ENCODE peak calls at places on chromosome 11, in five cellular contexts. One of them, this sample, is unnamed.

GRCh38 chr11:34640050-34640971 is 19.4 kb downstream of the EHF start:
- DNase-seq in CD4-positive, CD25-positive, alpha-beta regulatory T cell: no peak
- DNase-seq in left colon: peak
- DNase-seq in MCF 10A: peak
- DNase-seq in kidney: peak
- DNase-seq in this sample: no peak

GRCh38 chr11:76803811-76804600 is 20.9 kb downstream of the TSKU start:
- DNase-seq in CD4-positive, CD25-positive, alpha-beta regulatory T cell: peak
- DNase-seq in left colon: peak
- DNase-seq in MCF 10A: no peak
- DNase-seq in kidney: no peak
- DNase-seq in this sample: peak

GRCh38 chr11:110289472-110289871 is 6.9 kb downstream of the RDX start:
- DNase-seq in CD4-positive, CD25-positive, alpha-beta regulatory T cell: no peak
- DNase-seq in left colon: no peak
- DNase-seq in MCF 10A: no peak
- DNase-seq in kidney: no peak
- DNase-seq in this sample: no peak

GRCh38 chr11:87453531-87454089 is 415.9 kb downstream of the TMEM135 start:
- DNase-seq in CD4-positive, CD25-positive, alpha-beta regulatory T cell: no peak
- DNase-seq in left colon: no peak
- DNase-seq in MCF 10A: no peak
- DNase-seq in kidney: no peak
- DNase-seq in this sample: no peak

GRCh38 chr11:76783901-76784813 is 1.0 kb downstream of the TSKU start:
- DNase-seq in CD4-positive, CD25-positive, alpha-beta regulatory T cell: no peak
- DNase-seq in left colon: peak
- DNase-seq in MCF 10A: peak
- DNase-seq in kidney: peak
- DNase-seq in this sample: peak

GRCh38 chr11:12287009-12287373 is 90.4 kb upstream of the PARVA start:
- DNase-seq in CD4-positive, CD25-positive, alpha-beta regulatory T cell: no peak
- DNase-seq in left colon: no peak
- DNase-seq in MCF 10A: peak
- DNase-seq in kidney: peak
- DNase-seq in this sample: peak

GRCh38 chr11:22521226-22521625 is 104.4 kb downstream of the FANCF start:
- DNase-seq in CD4-positive, CD25-positive, alpha-beta regulatory T cell: no peak
- DNase-seq in left colon: no peak
- DNase-seq in MCF 10A: peak
- DNase-seq in kidney: no peak
- DNase-seq in this sample: no peak

GRCh38 chr11:9264381-9265210 is 554 bp downstream of the DENND5A start:
- DNase-seq in CD4-positive, CD25-positive, alpha-beta regulatory T cell: no peak
- DNase-seq in left colon: peak
- DNase-seq in MCF 10A: peak
- DNase-seq in kidney: peak
- DNase-seq in this sample: peak

GRCh38 chr11:87020336-87020735 is 17.4 kb upstream of the TMEM135 start:
- DNase-seq in CD4-positive, CD25-positive, alpha-beta regulatory T cell: no peak
- DNase-seq in left colon: no peak
- DNase-seq in MCF 10A: no peak
- DNase-seq in kidney: no peak
- DNase-seq in this sample: no peak

GRCh38 chr11:39724404-39724803 is 1735.0 kb downstream of the LRRC4C start:
- DNase-seq in CD4-positive, CD25-positive, alpha-beta regulatory T cell: no peak
- DNase-seq in left colon: no peak
- DNase-seq in MCF 10A: peak
- DNase-seq in kidney: no peak
- DNase-seq in this sample: no peak

This sample was measured in posterior vena cava.